ENCODE peak calls at places on chromosomes 4 and X, in nine cellular contexts. J, V, P, Y, S, Q, H, N and R are unnamed samples.

GRCh38 chrX:14027511-14028019 is 2.1 kb downstream of the GEMIN8 start:
- DNase-seq in N (no peak), H (no peak), S (peak), V (no peak), Y (no peak), P (no peak), Q (no peak), J (no peak), R (no peak)

GRCh38 chr4:84167579-84167978 is 331.5 kb downstream of the NKX6-1 start:
- DNase-seq in Q (no peak), N (no peak), Y (no peak), H (no peak), V (peak), P (no peak), J (no peak), S (no peak), R (no peak)

GRCh38 chr4:145179201-145179860 is 1.1 kb downstream of the OTUD4 start:
- DNase-seq in Q (peak), P (peak), V (peak), N (peak), Y (peak), S (peak), H (peak), J (peak), R (no peak)

GRCh38 chr4:119099227-119099910 is 36.3 kb upstream of the MYOZ2 start:
- DNase-seq in S (peak), H (no peak), P (no peak), Q (no peak), Y (no peak), J (no peak), N (no peak), V (no peak), R (no peak)

GRCh38 chr4:184746532-184746870 is 12.6 kb upstream of the CENPU start:
- DNase-seq in V (peak), N (no peak), J (no peak), H (no peak), P (peak), S (peak), Y (no peak), Q (peak), R (no peak)

GRCh38 chrX:55167124-55167523 is 53.0 kb upstream of the PAGE5 start:
- DNase-seq in S (no peak), Y (no peak), V (peak), Q (no peak), N (no peak), J (no peak), H (no peak), P (no peak), R (no peak)

GRCh38 chrX:31340587-31340986 is 268.7 kb upstream of the FTHL17 start:
- DNase-seq in S (no peak), P (no peak), Y (no peak), J (no peak), V (no peak), Q (no peak), N (no peak), H (no peak), R (no peak)

GRCh38 chr4:67396008-67396407 is 149.3 kb downstream of the CENPC start:
- DNase-seq in Y (no peak), Q (no peak), H (no peak), S (no peak), N (no peak), P (no peak), V (no peak), J (no peak), R (no peak)

GRCh38 chrX:14630724-14631123 is 101.4 kb downstream of the GLRA2 start:
- DNase-seq in J (no peak), N (no peak), Q (no peak), V (peak), P (no peak), H (no peak), S (no peak), Y (no peak), R (no peak)

GRCh38 chrX:97668126-97668525 is 784.4 kb downstream of the RPA4 start:
- DNase-seq in H (no peak), Q (no peak), J (no peak), N (no peak), V (no peak), Y (no peak), S (no peak), P (no peak), R (no peak)

GRCh38 chr4:155377281-155377680 is 516 bp upstream of the MAP9 start:
- DNase-seq in Y (no peak), P (no peak), H (no peak), N (no peak), Q (no peak), J (no peak), S (peak), V (peak), R (no peak)

GRCh38 chrX:132470179-132470578 is 18.7 kb downstream of the MBNL3 start:
- DNase-seq in S (no peak), H (no peak), Q (no peak), Y (no peak), N (no peak), J (no peak), P (no peak), V (no peak), R (no peak)

GRCh38 chr4:6331018-6331417 is 61.4 kb downstream of the WFS1 start:
- DNase-seq in Q (no peak), V (peak), Y (no peak), S (peak), J (peak), P (no peak), H (peak), N (no peak), R (no peak)

GRCh38 chr4:2423695-2424094 is 4.9 kb downstream of the CFAP99 start:
- DNase-seq in Q (no peak), V (no peak), S (no peak), J (no peak), P (no peak), H (no peak), Y (no peak), N (no peak), R (no peak)

GRCh38 chrX:42714981-42715688 is 62.8 kb downstream of the PPP1R2C start:
- DNase-seq in H (peak), Q (no peak), Y (no peak), J (peak), V (peak), P (peak), N (no peak), S (peak), R (no peak)

GRCh38 chr4:143207555-143207954 is 22.8 kb downstream of the USP38 start:
- DNase-seq in P (no peak), J (no peak), V (peak), H (no peak), Y (no peak), N (no peak), Q (no peak), S (peak), R (no peak)

GRCh38 chrX:71492086-71493065 is 40.5 kb upstream of the OGT start:
- DNase-seq in J (peak), V (no peak), Q (peak), S (peak), P (peak), N (peak), H (peak), Y (no peak), R (no peak)

GRCh38 chr4:67019670-67020069 is 525.6 kb downstream of the CENPC start:
- DNase-seq in H (no peak), P (no peak), S (peak), Q (no peak), V (no peak), Y (no peak), N (no peak), J (no peak), R (no peak)

GRCh38 chrX:24225265-24225664 is 75.7 kb downstream of the ZFX start:
- DNase-seq in Q (no peak), N (no peak), P (no peak), S (no peak), H (no peak), J (no peak), V (no peak), Y (no peak), R (no peak)

GRCh38 chr4:105186701-105187158 is 40.1 kb downstream of the TET2 start:
- DNase-seq in H (no peak), S (peak), V (no peak), J (peak), Y (no peak), Q (no peak), P (no peak), N (no peak), R (no peak)

GRCh38 chr4:120718979-120719566 is 203.5 kb downstream of the PRDM5 start:
- DNase-seq in J (peak), N (no peak), Q (peak), Y (peak), H (peak), P (no peak), S (peak), V (peak), R (no peak)

GRCh38 chr4:89836897-89837384 is at the start of gene SNCA:
- DNase-seq in N (no peak), H (peak), J (peak), V (no peak), S (peak), P (peak), Q (peak), Y (peak), R (no peak)

GRCh38 chr4:7904108-7904516 is 35.5 kb downstream of the AFAP1 start:
- DNase-seq in Y (no peak), V (no peak), H (no peak), Q (no peak), J (no peak), S (peak), P (no peak), N (no peak), R (no peak)

GRCh38 chr4:145583656-145584055 is 35.5 kb upstream of the MMAA start:
- DNase-seq in N (no peak), J (no peak), S (no peak), H (no peak), Y (no peak), V (no peak), Q (no peak), P (no peak), R (no peak)

GRCh38 chrX:106802388-106803275 is at the start of gene TBC1D8B:
- DNase-seq in Y (peak), S (peak), Q (peak), N (peak), J (no peak), P (peak), H (peak), V (peak), R (peak)

GRCh38 chr4:181416966-181417365 is 826.2 kb upstream of the TENM3 start:
- DNase-seq in H (no peak), S (no peak), N (no peak), J (no peak), Q (no peak), Y (no peak), V (no peak), P (no peak), R (no peak)

GRCh38 chr4:77269505-77269904 is 112.5 kb downstream of the CCNG2 start:
- DNase-seq in H (no peak), Q (no peak), N (no peak), J (no peak), P (no peak), Y (no peak), S (no peak), V (peak), R (no peak)

GRCh38 chrX:76987381-76987780 is 459.8 kb upstream of the FGF16 start:
- DNase-seq in V (no peak), Y (no peak), N (no peak), H (no peak), Q (no peak), J (no peak), P (no peak), S (no peak), R (no peak)

GRCh38 chr4:38062088-38062893 is 102.1 kb downstream of the PTTG2 start:
- DNase-seq in V (peak), Q (peak), N (peak), H (peak), S (peak), J (peak), P (peak), Y (peak), R (peak)

GRCh38 chrX:49844622-49845021 is 15.5 kb downstream of the PAGE4 start:
- DNase-seq in H (no peak), Q (no peak), V (no peak), J (no peak), Y (no peak), P (no peak), N (no peak), S (no peak), R (no peak)

GRCh38 chr4:173182403-173182802 is 13.8 kb downstream of the GALNT7 start:
- DNase-seq in Y (no peak), H (no peak), P (no peak), V (no peak), J (no peak), S (peak), N (no peak), Q (no peak), R (peak)

GRCh38 chr4:71941001-71941400 is 90.8 kb upstream of the NPFFR2 start:
- DNase-seq in S (peak), J (no peak), Q (no peak), V (peak), Y (peak), N (no peak), H (no peak), P (no peak), R (no peak)

GRCh38 chr4:93201471-93201870 is 627.1 kb upstream of the ATOH1 start:
- DNase-seq in Y (no peak), Q (no peak), V (no peak), P (no peak), S (no peak), N (no peak), H (no peak), J (no peak), R (no peak)

GRCh38 chrX:1906028-1906427 is 291.2 kb downstream of the ASMT start:
- DNase-seq in P (no peak), Y (no peak), V (no peak), H (no peak), S (no peak), Q (no peak), N (no peak), J (no peak), R (no peak)

GRCh38 chrX:13717697-13718483 is 16.5 kb downstream of the TRAPPC2 start:
- DNase-seq in Y (no peak), S (peak), V (no peak), N (no peak), H (no peak), J (no peak), Q (peak), P (no peak), R (no peak)

GRCh38 chr4:125317526-125317880 is 2.7 kb downstream of the FAT4 start:
- DNase-seq in Y (peak), N (no peak), H (no peak), Q (peak), J (no peak), P (peak), V (no peak), S (peak), R (no peak)

GRCh38 chrX:96776966-96777365 is 92.3 kb downstream of the DIAPH2 start:
- DNase-seq in N (no peak), P (no peak), H (no peak), S (peak), Y (no peak), Q (no peak), V (no peak), J (no peak), R (no peak)